ENCODE peak calls at places on chromosomes 5 and 9, in six cellular contexts. One of them, this sample, is unnamed.

GRCh38 chr5:59503223-59503622 is 390.3 kb downstream of the PDE4D start:
- DNase-seq in foreskin fibroblast: no peak
- DNase-seq in cardiac fibroblast: peak
- DNase-seq in iPS-NIHi11: no peak
- DNase-seq in T-helper 1 cell: no peak
- DNase-seq in cardiac muscle cell: no peak
- DNase-seq in this sample: no peak

GRCh38 chr5:118726891-118727290 is 261.5 kb downstream of the DTWD2 start:
- DNase-seq in foreskin fibroblast: no peak
- DNase-seq in iPS-NIHi11: no peak
- DNase-seq in T-helper 1 cell: no peak
- DNase-seq in cardiac muscle cell: no peak
- DNase-seq in cardiac fibroblast: no peak
- DNase-seq in this sample: no peak

GRCh38 chr9:69454327-69454726 is 129.3 kb downstream of the ENTREP1 start:
- DNase-seq in iPS-NIHi11: no peak
- DNase-seq in T-helper 1 cell: no peak
- DNase-seq in foreskin fibroblast: no peak
- DNase-seq in cardiac fibroblast: no peak
- DNase-seq in cardiac muscle cell: no peak
- DNase-seq in this sample: no peak

GRCh38 chr9:5608298-5609254 is 20.3 kb upstream of the RIC1 start:
- DNase-seq in iPS-NIHi11: no peak
- DNase-seq in foreskin fibroblast: no peak
- DNase-seq in T-helper 1 cell: no peak
- DNase-seq in cardiac muscle cell: peak
- DNase-seq in cardiac fibroblast: peak
- DNase-seq in this sample: no peak

GRCh38 chr5:128711216-128711615 is 173.2 kb upstream of the FBN2 start:
- DNase-seq in T-helper 1 cell: no peak
- DNase-seq in foreskin fibroblast: peak
- DNase-seq in iPS-NIHi11: no peak
- DNase-seq in cardiac fibroblast: no peak
- DNase-seq in cardiac muscle cell: no peak
- DNase-seq in this sample: no peak

GRCh38 chr5:128241071-128241695 is 157.6 kb downstream of the SLC12A2 start:
- DNase-seq in iPS-NIHi11: no peak
- DNase-seq in cardiac muscle cell: no peak
- DNase-seq in T-helper 1 cell: no peak
- DNase-seq in foreskin fibroblast: peak
- DNase-seq in cardiac fibroblast: no peak
- DNase-seq in this sample: no peak

GRCh38 chr5:4206127-4206526 is 610.5 kb downstream of the IRX1 start:
- DNase-seq in foreskin fibroblast: no peak
- DNase-seq in cardiac muscle cell: no peak
- DNase-seq in T-helper 1 cell: no peak
- DNase-seq in cardiac fibroblast: no peak
- DNase-seq in iPS-NIHi11: no peak
- DNase-seq in this sample: peak

GRCh38 chr9:35797311-35798109 is 6.1 kb downstream of the NPR2 start:
- DNase-seq in foreskin fibroblast: no peak
- DNase-seq in T-helper 1 cell: no peak
- DNase-seq in iPS-NIHi11: no peak
- DNase-seq in cardiac muscle cell: no peak
- DNase-seq in cardiac fibroblast: no peak
- DNase-seq in this sample: no peak

This sample was measured in ELF-1.